ENCODE peak calls at places on chromosomes 11 and 22, in four cellular contexts. One of them, this sample, is unnamed.

GRCh38 chr11:69423611-69424385 is 57.7 kb upstream of the LINC01488 start:
- DNase-seq in brain microvascular endothelial cell: no peak
- DNase-seq in GM13976: no peak
- DNase-seq in fibroblast of lung: no peak
- DNase-seq in this sample: no peak

GRCh38 chr11:66278396-66279091 is 569 bp downstream of the CNIH2 start:
- DNase-seq in fibroblast of lung: peak; percentile 30
- DNase-seq in brain microvascular endothelial cell: peak; percentile 48
- DNase-seq in GM13976: no peak
- DNase-seq in this sample: no peak

GRCh38 chr22:19879248-19879575 is 24.5 kb upstream of the GNB1L start:
- DNase-seq in fibroblast of lung: no peak
- DNase-seq in brain microvascular endothelial cell: no peak
- DNase-seq in GM13976: no peak
- DNase-seq in this sample: no peak

GRCh38 chr11:46696212-46696558 is 4.2 kb downstream of the ARHGAP1 start:
- DNase-seq in GM13976: no peak
- DNase-seq in brain microvascular endothelial cell: no peak
- DNase-seq in fibroblast of lung: no peak
- DNase-seq in this sample: no peak

GRCh38 chr11:64060861-64061444 is 25.2 kb downstream of the FLRT1 start:
- DNase-seq in fibroblast of lung: peak; percentile 19
- DNase-seq in GM13976: peak; percentile 91
- DNase-seq in brain microvascular endothelial cell: peak; percentile 9
- DNase-seq in this sample: peak; percentile 30

GRCh38 chr11:13668957-13669521 is 571 bp downstream of the FAR1 start:
- DNase-seq in GM13976: peak; percentile 45
- DNase-seq in fibroblast of lung: peak; percentile 31
- DNase-seq in brain microvascular endothelial cell: no peak
- DNase-seq in this sample: no peak

GRCh38 chr11:7941141-7941540 is 367 bp downstream of the OR10A3 start:
- DNase-seq in GM13976: no peak
- DNase-seq in fibroblast of lung: no peak
- DNase-seq in brain microvascular endothelial cell: no peak
- DNase-seq in this sample: no peak

GRCh38 chr11:112150517-112150916 is 13.4 kb downstream of the IL18 start:
- DNase-seq in fibroblast of lung: no peak
- DNase-seq in brain microvascular endothelial cell: no peak
- DNase-seq in GM13976: no peak
- DNase-seq in this sample: no peak

GRCh38 chr11:71120346-71120963 is 131.9 kb downstream of the SHANK2 start:
- DNase-seq in fibroblast of lung: no peak
- DNase-seq in GM13976: no peak
- DNase-seq in brain microvascular endothelial cell: no peak
- DNase-seq in this sample: no peak

GRCh38 chr22:46303347-46303965 is 6.8 kb downstream of the GTSE1 start:
- DNase-seq in fibroblast of lung: peak; percentile 49
- DNase-seq in GM13976: no peak
- DNase-seq in brain microvascular endothelial cell: no peak
- DNase-seq in this sample: no peak

GRCh38 chr22:33562484-33562883 is 357.8 kb downstream of the LARGE1 start:
- DNase-seq in brain microvascular endothelial cell: no peak
- DNase-seq in GM13976: no peak
- DNase-seq in fibroblast of lung: no peak
- DNase-seq in this sample: no peak

GRCh38 chr11:42465613-42466012 is 846.2 kb upstream of the API5 start:
- DNase-seq in GM13976: no peak
- DNase-seq in brain microvascular endothelial cell: no peak
- DNase-seq in fibroblast of lung: no peak
- DNase-seq in this sample: no peak

GRCh38 chr11:9362393-9362863 is 22.0 kb upstream of the IPO7 start:
- DNase-seq in fibroblast of lung: no peak
- DNase-seq in GM13976: no peak
- DNase-seq in brain microvascular endothelial cell: no peak
- DNase-seq in this sample: no peak
- TF ChIP-seq CTCF in fibroblast of lung: no peak
- TF ChIP-seq CTCF in GM13976: no peak
- TF ChIP-seq CTCF in brain microvascular endothelial cell: no peak
- TF ChIP-seq CTCF in this sample: no peak

DNA sequence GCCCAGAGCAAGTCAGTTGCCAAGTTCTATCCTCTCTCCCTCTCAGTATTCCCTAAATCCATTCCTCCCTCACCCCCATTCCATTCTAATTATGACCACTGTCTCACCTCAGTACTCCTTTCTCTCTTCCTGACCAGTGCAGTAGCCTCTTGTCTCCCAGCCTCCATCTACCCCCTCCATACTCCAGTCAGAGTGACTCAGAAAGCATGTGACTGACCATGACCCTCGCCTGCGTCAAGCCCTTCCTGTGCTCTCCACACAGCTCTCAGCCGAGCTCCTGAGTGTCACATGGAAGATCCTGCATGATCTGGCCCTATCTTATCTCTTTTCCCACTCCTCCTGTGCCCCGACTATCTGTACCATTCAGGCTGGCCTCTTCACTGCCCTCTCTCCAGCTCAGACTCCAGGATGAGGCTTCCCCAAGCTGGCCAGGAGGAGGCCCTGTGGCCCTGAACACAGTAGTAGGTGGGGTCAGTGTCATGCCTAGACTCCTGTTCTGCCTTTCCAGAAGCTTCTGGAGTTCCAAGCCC is 42.6 kb downstream of the NEU3 start:
- DNase-seq in GM13976: no peak
- DNase-seq in fibroblast of lung: peak; percentile 89
- DNase-seq in brain microvascular endothelial cell: peak; percentile 92
- DNase-seq in this sample: no peak
- TF ChIP-seq CTCF in GM13976: no peak
- TF ChIP-seq CTCF in fibroblast of lung: no peak
- TF ChIP-seq CTCF in brain microvascular endothelial cell: no peak
- TF ChIP-seq CTCF in this sample: no peak

GRCh38 chr11:35173011-35173511 is 34.1 kb downstream of the CD44 start:
- DNase-seq in GM13976: no peak
- DNase-seq in fibroblast of lung: no peak
- DNase-seq in brain microvascular endothelial cell: no peak
- DNase-seq in this sample: no peak

GRCh38 chr11:35169754-35170153 is 30.8 kb downstream of the CD44 start:
- DNase-seq in GM13976: no peak
- DNase-seq in fibroblast of lung: no peak
- DNase-seq in brain microvascular endothelial cell: no peak
- DNase-seq in this sample: no peak

GRCh38 chr11:35171226-35171625 is 32.3 kb downstream of the CD44 start:
- DNase-seq in fibroblast of lung: no peak
- DNase-seq in GM13976: no peak
- DNase-seq in brain microvascular endothelial cell: no peak
- DNase-seq in this sample: no peak

GRCh38 chr11:35168606-35169200 is 29.7 kb downstream of the CD44 start:
- DNase-seq in fibroblast of lung: no peak
- DNase-seq in GM13976: no peak
- DNase-seq in brain microvascular endothelial cell: no peak
- DNase-seq in this sample: no peak

GRCh38 chr11:35170503-35170902 is 31.5 kb downstream of the CD44 start:
- DNase-seq in fibroblast of lung: peak; percentile 47
- DNase-seq in brain microvascular endothelial cell: no peak
- DNase-seq in GM13976: no peak
- DNase-seq in this sample: no peak
- TF ChIP-seq CTCF in fibroblast of lung: no peak
- TF ChIP-seq CTCF in brain microvascular endothelial cell: no peak
- TF ChIP-seq CTCF in GM13976: no peak
- TF ChIP-seq CTCF in this sample: no peak

DNA sequence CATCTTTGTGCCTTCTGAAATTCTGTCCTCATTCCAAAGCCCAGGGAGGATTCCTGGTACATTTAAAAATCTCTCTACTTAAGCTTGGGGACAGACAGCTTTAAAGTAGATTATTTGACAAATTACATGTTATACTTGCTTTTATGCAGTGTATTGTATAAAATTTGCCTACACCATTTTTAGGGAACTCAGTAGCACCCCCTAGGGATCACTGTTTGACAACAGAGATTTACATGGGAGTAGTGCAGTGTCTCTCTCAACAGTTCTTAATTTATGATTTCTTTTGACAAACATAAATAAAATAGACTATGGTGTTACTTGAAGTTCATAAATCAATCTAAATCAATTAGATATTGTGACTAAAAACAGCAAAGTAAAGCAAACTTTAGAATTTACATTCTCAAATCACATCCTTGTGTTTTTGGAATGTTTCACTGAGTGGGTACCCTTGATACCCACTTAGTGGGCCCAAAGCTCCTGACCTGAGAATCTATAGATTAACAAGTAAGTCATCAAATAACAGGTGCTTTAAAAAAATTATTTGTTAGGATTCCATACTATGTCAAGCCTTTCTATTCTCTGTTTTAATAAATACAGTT is 428.8 kb downstream of the DYNC2H1 start:
- DNase-seq in fibroblast of lung: no peak
- DNase-seq in brain microvascular endothelial cell: peak; percentile 76
- DNase-seq in GM13976: peak; percentile 7
- DNase-seq in this sample: no peak
- TF ChIP-seq CTCF in fibroblast of lung: peak; percentile 72
- TF ChIP-seq CTCF in brain microvascular endothelial cell: peak; percentile 66
- TF ChIP-seq CTCF in GM13976: no peak
- TF ChIP-seq CTCF in this sample: no peak

DNA sequence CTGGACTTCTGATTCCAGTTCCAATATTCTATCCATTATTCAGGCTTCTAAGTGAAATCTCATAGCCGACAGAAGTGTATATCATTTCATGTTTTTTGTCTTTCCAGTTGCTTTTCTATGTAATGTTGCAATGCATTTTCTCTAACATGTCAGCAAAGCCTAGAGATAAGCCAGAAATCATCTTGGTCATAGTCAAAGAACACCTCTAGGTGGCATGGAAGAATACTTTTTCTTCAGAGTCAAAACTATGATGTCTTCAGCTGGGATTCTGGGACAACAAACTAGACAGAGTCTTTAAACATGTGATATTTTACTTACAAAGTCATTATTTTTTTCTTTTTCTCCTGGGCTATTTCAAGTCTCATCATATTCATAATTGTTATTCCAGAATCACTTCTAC is 4.4 kb downstream of the GAS2 start:
- DNase-seq in brain microvascular endothelial cell: no peak
- DNase-seq in fibroblast of lung: no peak
- DNase-seq in GM13976: no peak
- DNase-seq in this sample: no peak
- TF ChIP-seq CTCF in brain microvascular endothelial cell: peak; percentile 11
- TF ChIP-seq CTCF in fibroblast of lung: no peak
- TF ChIP-seq CTCF in GM13976: peak; percentile 37
- TF ChIP-seq CTCF in this sample: no peak

GRCh38 chr11:126595560-126595959 is 240.1 kb downstream of the ST3GAL4 start:
- DNase-seq in fibroblast of lung: no peak
- DNase-seq in GM13976: no peak
- DNase-seq in brain microvascular endothelial cell: no peak
- DNase-seq in this sample: no peak
- TF ChIP-seq CTCF in fibroblast of lung: no peak
- TF ChIP-seq CTCF in GM13976: no peak
- TF ChIP-seq CTCF in brain microvascular endothelial cell: no peak
- TF ChIP-seq CTCF in this sample: no peak

GRCh38 chr22:38230108-38230825 is 28.5 kb downstream of the MAFF start:
- DNase-seq in brain microvascular endothelial cell: no peak
- DNase-seq in GM13976: peak; percentile 79
- DNase-seq in fibroblast of lung: no peak
- DNase-seq in this sample: no peak
- TF ChIP-seq CTCF in brain microvascular endothelial cell: peak; percentile 45
- TF ChIP-seq CTCF in GM13976: peak; percentile 35
- TF ChIP-seq CTCF in fibroblast of lung: peak; percentile 32
- TF ChIP-seq CTCF in this sample: no peak

GRCh38 chr22:39083212-39084165 is 6.4 kb downstream of the APOBEC3G start:
- DNase-seq in fibroblast of lung: no peak
- DNase-seq in GM13976: no peak
- DNase-seq in brain microvascular endothelial cell: no peak
- DNase-seq in this sample: no peak

GRCh38 chr22:39080993-39081513 is 4.0 kb downstream of the APOBEC3G start:
- DNase-seq in brain microvascular endothelial cell: no peak
- DNase-seq in GM13976: no peak
- DNase-seq in fibroblast of lung: no peak
- DNase-seq in this sample: no peak

GRCh38 chr22:39084666-39085065 is 7.6 kb downstream of the APOBEC3G start:
- DNase-seq in GM13976: no peak
- DNase-seq in fibroblast of lung: no peak
- DNase-seq in brain microvascular endothelial cell: no peak
- DNase-seq in this sample: no peak

GRCh38 chr22:39080052-39080762 is 3.1 kb downstream of the APOBEC3G start:
- DNase-seq in brain microvascular endothelial cell: no peak
- DNase-seq in GM13976: no peak
- DNase-seq in fibroblast of lung: no peak
- DNase-seq in this sample: no peak

DNA sequence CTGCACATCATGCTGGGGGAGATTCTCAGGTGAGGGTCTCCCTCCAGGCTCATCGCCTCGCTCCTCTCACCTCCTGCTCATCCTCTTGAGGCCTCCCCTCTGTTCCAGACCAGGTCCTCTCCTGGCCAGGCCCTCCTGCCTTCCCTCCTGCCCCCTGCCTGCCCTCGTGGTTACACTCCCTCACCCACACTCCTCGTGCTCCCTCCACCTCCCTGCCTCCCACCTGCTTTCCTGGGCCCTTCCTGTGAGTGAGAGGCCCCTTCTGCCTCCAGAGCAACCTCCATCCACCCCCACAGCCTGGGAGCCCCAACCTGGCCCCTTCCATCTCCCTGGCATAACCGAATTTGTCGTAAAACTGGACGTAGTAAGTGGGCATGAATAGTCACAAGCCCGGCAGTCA is 4.5 kb downstream of the APOBEC3G start:
- DNase-seq in GM13976: no peak
- DNase-seq in brain microvascular endothelial cell: no peak
- DNase-seq in fibroblast of lung: no peak
- DNase-seq in this sample: no peak
- TF ChIP-seq CTCF in GM13976: no peak
- TF ChIP-seq CTCF in brain microvascular endothelial cell: no peak
- TF ChIP-seq CTCF in fibroblast of lung: no peak
- TF ChIP-seq CTCF in this sample: no peak

DNA sequence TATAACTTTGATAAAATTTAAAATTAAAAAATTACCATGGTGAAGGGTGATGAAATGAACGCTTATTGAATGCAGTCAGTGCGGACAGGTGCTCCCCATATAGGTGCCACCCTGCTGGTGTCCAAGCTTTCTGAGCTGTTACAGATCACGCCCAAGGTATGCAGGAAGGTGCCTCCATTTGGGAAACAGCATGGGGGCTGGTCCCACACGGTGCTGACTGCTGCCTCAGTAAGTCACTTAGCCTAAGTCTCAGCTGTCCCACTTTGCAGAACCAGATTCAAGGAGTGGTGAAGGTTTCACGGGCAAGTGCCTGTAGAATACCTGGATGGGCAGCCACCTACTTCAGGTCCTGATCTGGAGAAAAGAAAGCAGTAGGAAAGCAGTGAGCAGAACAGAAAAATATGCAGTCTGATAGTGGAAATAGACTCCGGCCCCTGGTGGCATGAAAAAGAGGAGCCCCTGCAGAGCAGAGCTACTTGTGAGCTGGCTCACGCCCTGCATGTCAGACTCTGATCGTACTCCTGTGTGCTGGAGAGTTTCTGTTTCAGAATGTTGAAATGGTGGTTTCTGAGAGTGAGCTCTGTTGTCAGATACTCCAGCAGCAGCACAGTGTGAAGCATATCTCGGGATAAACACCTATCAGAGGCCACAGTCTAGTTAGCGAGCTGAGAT is 33.2 kb downstream of the ADORA2A start:
- DNase-seq in GM13976: peak; percentile 48
- DNase-seq in fibroblast of lung: peak; percentile 30
- DNase-seq in brain microvascular endothelial cell: peak; percentile 67
- DNase-seq in this sample: no peak
- TF ChIP-seq CTCF in GM13976: no peak
- TF ChIP-seq CTCF in fibroblast of lung: no peak
- TF ChIP-seq CTCF in brain microvascular endothelial cell: peak; percentile 38
- TF ChIP-seq CTCF in this sample: no peak

GRCh38 chr11:111137846-111138245 is 107.7 kb upstream of the POU2AF2 start:
- DNase-seq in fibroblast of lung: no peak
- DNase-seq in GM13976: no peak
- DNase-seq in brain microvascular endothelial cell: no peak
- DNase-seq in this sample: no peak
- TF ChIP-seq CTCF in fibroblast of lung: no peak
- TF ChIP-seq CTCF in GM13976: no peak
- TF ChIP-seq CTCF in brain microvascular endothelial cell: no peak
- TF ChIP-seq CTCF in this sample: no peak